ENCODE peak calls at places on chromosomes 1 and 21, in five cellular contexts. T is K562; A is CD4-positive, alpha-beta memory T cell; X is Peyer's patch; V is CD8-positive, alpha-beta memory T cell. Q is an unnamed sample.
A peak's percentile ranks its signal among the peaks of the same experiment; 100 is the strongest.

GRCh38 chr1:23772049-23772853 is 6.0 kb upstream of the PITHD1 start:
- DNase-seq in T (peak; percentile 78), A (peak; percentile 72), X (peak; percentile 91), V (peak; percentile 87), Q (peak; percentile 96)

GRCh38 chr1:213326666-213327317 is 275.8 kb downstream of the RPS6KC1 start:
- DNase-seq in T (no peak), A (no peak), X (no peak), V (no peak), Q (peak; percentile 83)

GRCh38 chr1:184366992-184367391 is 19.8 kb upstream of the C1orf21 start:
- DNase-seq in T (no peak), A (no peak), X (no peak), V (no peak), Q (no peak)

GRCh38 chr1:238752332-238752731 is 634.0 kb upstream of the CHRM3 start:
- DNase-seq in T (no peak), A (no peak), X (no peak), V (no peak), Q (no peak)

GRCh38 chr1:197674286-197674685 is 101.0 kb downstream of the DENND1B start:
- DNase-seq in T (no peak), A (no peak), X (no peak), V (no peak), Q (no peak)

GRCh38 chr21:45289655-45290515 is 2.2 kb upstream of the POFUT2 start:
- DNase-seq in T (peak; percentile 49), A (no peak), X (peak; percentile 15), V (no peak), Q (no peak)

GRCh38 chr1:94532077-94532476 is 9.5 kb downstream of the F3 start:
- DNase-seq in T (no peak), A (no peak), X (no peak), V (no peak), Q (no peak)

GRCh38 chr1:244005455-244005854 is 45.6 kb upstream of the ZBTB18 start:
- DNase-seq in T (no peak), A (no peak), X (no peak), V (no peak), Q (no peak)

GRCh38 chr1:244414543-244414942 is 37.2 kb downstream of the ADSS2 start:
- DNase-seq in T (no peak), A (no peak), X (no peak), V (no peak), Q (no peak)

GRCh38 chr1:25952851-25953401 is 44.9 kb downstream of the PAFAH2 start:
- DNase-seq in T (no peak), A (no peak), X (no peak), V (no peak), Q (no peak)

GRCh38 chr1:44678626-44679025 is 4.1 kb downstream of the ARMH1 start:
- DNase-seq in T (no peak), A (no peak), X (no peak), V (no peak), Q (no peak)

GRCh38 chr1:165376041-165376810 is 19.7 kb upstream of the LMX1A start:
- DNase-seq in T (peak; percentile 22), A (peak; percentile 7), X (peak; percentile 23), V (no peak), Q (peak; percentile 93)

GRCh38 chr1:157830887-157831286 is 10.7 kb downstream of the CD5L start:
- DNase-seq in T (no peak), A (no peak), X (no peak), V (no peak), Q (no peak)

GRCh38 chr1:191306916-191307315 is 829.3 kb upstream of the BRINP3 start:
- DNase-seq in T (no peak), A (no peak), X (no peak), V (no peak), Q (peak; percentile 38)

GRCh38 chr1:216894499-216894898 is 171.3 kb upstream of the ESRRG start:
- DNase-seq in T (no peak), A (no peak), X (no peak), V (no peak), Q (no peak)

GRCh38 chr1:116506132-116507004 is 64.5 kb downstream of the CD58 start:
- DNase-seq in T (no peak), A (no peak), X (no peak), V (no peak), Q (no peak)

GRCh38 chr1:189409774-189410173 is 1067.9 kb downstream of the BRINP3 start:
- DNase-seq in T (no peak), A (no peak), X (no peak), V (no peak), Q (no peak)

GRCh38 chr1:161733526-161733925 is 12.2 kb downstream of the FCRLB start:
- DNase-seq in T (no peak), A (no peak), X (no peak), V (no peak), Q (no peak)

GRCh38 chr1:42105025-42105424 is 48.2 kb upstream of the GUCA2B start:
- DNase-seq in T (no peak), A (no peak), X (no peak), V (no peak), Q (no peak)

GRCh38 chr1:24779689-24780464 is 34.6 kb downstream of the CLIC4 start:
- DNase-seq in T (no peak), A (no peak), X (no peak), V (no peak), Q (no peak)

GRCh38 chr21:45380566-45380965 is 24.4 kb upstream of the COL18A1 start:
- DNase-seq in T (no peak), A (no peak), X (no peak), V (peak; percentile 12), Q (peak; percentile 40)

GRCh38 chr1:171869097-171869496 is 27.8 kb downstream of the DNM3 start:
- DNase-seq in T (no peak), A (no peak), X (no peak), V (no peak), Q (no peak)

GRCh38 chr1:215517441-215517891 is 49.6 kb upstream of the KCTD3 start:
- DNase-seq in T (no peak), A (no peak), X (no peak), V (no peak), Q (no peak)

GRCh38 chr1:29123871-29124365 is at the start of gene TMEM200B:
- DNase-seq in T (no peak), A (no peak), X (no peak), V (no peak), Q (peak; percentile 54)

GRCh38 chr1:39407889-39408640 is 83.4 kb upstream of the BMP8A start:
- DNase-seq in T (no peak), A (no peak), X (no peak), V (no peak), Q (no peak)

GRCh38 chr1:94025383-94026340 is 95.3 kb downstream of the ABCA4 start:
- DNase-seq in T (peak; percentile 48), A (no peak), X (no peak), V (no peak), Q (no peak)

GRCh38 chr1:152442765-152443164 is 28.7 kb upstream of the CRNN start:
- DNase-seq in T (no peak), A (no peak), X (no peak), V (no peak), Q (no peak)
- H3K9me3 ChIP-seq in T (no peaks in the 10 kb centered on the region), A (no peaks in the 10 kb centered on the region), X (no peaks in the 10 kb centered on the region), V (no peaks in the 10 kb centered on the region), Q (no peaks in the 10 kb centered on the region)

DNA sequence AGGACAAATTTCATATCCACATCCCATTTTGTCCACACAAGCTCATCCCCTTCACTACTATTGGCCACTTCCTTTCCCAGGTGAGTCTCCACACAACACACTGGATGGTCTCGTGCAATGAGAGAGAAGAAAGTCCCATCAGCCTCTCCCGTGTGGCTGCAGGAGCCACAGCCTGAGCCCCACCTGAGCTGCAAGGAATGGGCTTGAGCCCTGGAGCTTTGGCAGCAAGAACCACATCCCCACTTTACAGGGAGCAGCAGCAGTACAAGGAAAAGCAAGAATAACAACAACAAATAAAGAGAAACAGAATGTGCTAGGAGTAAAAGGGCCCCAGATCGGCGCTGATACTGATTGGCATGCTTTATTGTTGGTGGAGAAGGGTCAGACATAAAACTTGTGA is 117.7 kb downstream of the TPTE start:
- DNase-seq in T (no peak), A (no peak), X (no peak), V (no peak), Q (no peak)
- H3K9me3 ChIP-seq in T (no peaks in the 10 kb centered on the region), A (peaks cover 7% of the 10 kb centered on the region), X (peaks cover 8% of the 10 kb centered on the region), V (peaks cover 7% of the 10 kb centered on the region), Q (peaks cover 3% of the 10 kb centered on the region)

GRCh38 chr1:228304766-228305395 is 97.0 kb downstream of the OBSCN start:
- DNase-seq in T (no peak), A (no peak), X (no peak), V (no peak), Q (peak; percentile 34)

GRCh38 chr1:228302086-228302485 is 94.2 kb downstream of the OBSCN start:
- DNase-seq in T (no peak), A (no peak), X (no peak), V (no peak), Q (no peak)

GRCh38 chr1:228305721-228306152 is 97.9 kb downstream of the OBSCN start:
- DNase-seq in T (no peak), A (no peak), X (no peak), V (peak; percentile 44), Q (no peak)

GRCh38 chr1:228304225-228304624 is 96.4 kb downstream of the OBSCN start:
- DNase-seq in T (no peak), A (no peak), X (no peak), V (no peak), Q (peak; percentile 20)

DNA sequence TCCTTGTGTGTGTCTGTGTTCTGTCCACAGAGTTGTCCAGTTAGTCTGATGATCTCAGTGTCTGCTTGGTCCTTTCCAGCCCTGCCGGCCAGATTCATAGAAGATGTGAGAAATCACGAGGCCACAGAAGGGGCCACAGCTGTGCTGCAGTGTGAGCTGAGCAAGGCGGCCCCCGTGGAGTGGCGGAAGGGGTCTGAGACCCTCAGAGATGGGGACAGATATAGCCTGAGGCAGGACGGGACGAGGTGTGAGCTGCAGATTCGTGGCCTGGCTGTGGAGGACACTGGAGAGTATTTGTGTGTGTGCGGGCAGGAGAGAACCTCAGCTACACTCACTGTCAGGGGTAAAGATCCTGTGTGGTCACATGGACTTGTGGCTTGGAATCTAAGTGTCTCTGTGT is 95.8 kb downstream of the OBSCN start:
- DNase-seq in T (no peak), A (no peak), X (no peak), V (no peak), Q (no peak)
- H3K9me3 ChIP-seq in T (peaks cover 3% of the 10 kb centered on the region), A (peaks cover 18% of the 10 kb centered on the region), X (peaks cover 11% of the 10 kb centered on the region), V (no peaks in the 10 kb centered on the region), Q (peaks cover 12% of the 10 kb centered on the region)

GRCh38 chr1:5354681-5355080 is 637.5 kb downstream of the NPHP4 start:
- DNase-seq in T (no peak), A (no peak), X (no peak), V (no peak), Q (no peak)

GRCh38 chr1:5349526-5349925 is 642.7 kb downstream of the NPHP4 start:
- DNase-seq in T (no peak), A (no peak), X (no peak), V (no peak), Q (no peak)

GRCh38 chr1:5345556-5345955 is 646.7 kb downstream of the NPHP4 start:
- DNase-seq in T (no peak), A (no peak), X (no peak), V (no peak), Q (no peak)

GRCh38 chr1:5348732-5349465 is 643.3 kb downstream of the NPHP4 start:
- DNase-seq in T (peak; percentile 32), A (peak; percentile 39), X (no peak), V (no peak), Q (no peak)

DNA sequence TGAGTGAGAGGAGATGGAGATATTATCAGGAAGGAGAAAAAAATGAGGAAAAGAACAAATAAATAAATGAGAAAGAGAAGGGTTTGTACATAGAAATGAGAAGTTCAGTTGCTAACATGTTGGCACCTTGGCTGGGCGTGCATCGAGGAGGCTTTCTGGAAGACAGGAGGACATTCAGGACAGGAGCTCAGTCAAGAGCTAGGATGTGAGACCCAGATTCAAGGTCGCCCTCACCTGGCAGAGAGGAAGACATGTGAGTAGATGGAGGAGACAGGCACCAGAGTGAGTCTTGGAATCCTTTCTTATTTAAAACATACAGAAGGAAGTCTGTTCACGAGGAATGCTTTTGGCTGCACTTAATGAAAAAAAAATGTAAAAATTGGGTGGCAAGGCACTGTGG is 640.9 kb downstream of the NPHP4 start:
- DNase-seq in T (no peak), A (no peak), X (no peak), V (no peak), Q (no peak)
- H3K9me3 ChIP-seq in T (peaks cover 3% of the 10 kb centered on the region), A (no peaks in the 10 kb centered on the region), X (no peaks in the 10 kb centered on the region), V (no peaks in the 10 kb centered on the region), Q (no peaks in the 10 kb centered on the region)